ENCODE peak calls at places on chromosome 16, in five cellular contexts. U, V, M, K and Q are unnamed samples.

GRCh38 chr16:80065565-80065964 is 465.0 kb upstream of the MAF start:
- DNase-seq in U (no peak), V (no peak), M (no peak), K (no peak), Q (no peak)

GRCh38 chr16:70715113-70715711 is 29.4 kb upstream of the MTSS2 start:
- DNase-seq in U (no peak), V (no peak), M (no peak), K (peak), Q (no peak)

GRCh38 chr16:5678371-5678770 is 580.8 kb upstream of the EEF2KMT start:
- DNase-seq in U (no peak), V (no peak), M (no peak), K (peak), Q (peak)

GRCh38 chr16:75196826-75197225 is 10.1 kb downstream of the CTRB2 start:
- DNase-seq in U (no peak), V (no peak), M (no peak), K (no peak), Q (no peak)

GRCh38 chr16:24013733-24014645 is 178.2 kb downstream of the PRKCB start:
- DNase-seq in U (no peak), V (no peak), M (peak), K (no peak), Q (no peak)

GRCh38 chr16:22977294-22977697 is 163.3 kb downstream of the HS3ST2 start:
- DNase-seq in U (peak), V (peak), M (no peak), K (peak), Q (no peak)

GRCh38 chr16:70778901-70779309 is 22.1 kb downstream of the VAC14 start:
- DNase-seq in U (peak), V (peak), M (no peak), K (peak), Q (peak)

GRCh38 chr16:79605999-79606398 is 5.5 kb upstream of the MAF start:
- DNase-seq in U (no peak), V (no peak), M (no peak), K (peak), Q (no peak)

GRCh38 chr16:30700491-30700890 is 1.5 kb downstream of the SRCAP start:
- DNase-seq in U (no peak), V (no peak), M (no peak), K (peak), Q (no peak)

GRCh38 chr16:53045554-53046250 is 7.0 kb downstream of the CHD9NB start:
- DNase-seq in U (no peak), V (no peak), M (no peak), K (no peak), Q (no peak)

GRCh38 chr16:21069986-21070385 is 80.7 kb downstream of the DNAH3 start:
- DNase-seq in U (no peak), V (no peak), M (no peak), K (no peak), Q (no peak)

GRCh38 chr16:55389426-55390073 is 65.5 kb downstream of the IRX6 start:
- DNase-seq in U (no peak), V (no peak), M (no peak), K (no peak), Q (no peak)

GRCh38 chr16:25014500-25015147 is 545 bp downstream of the ARHGAP17 start:
- DNase-seq in U (no peak), V (peak), M (no peak), K (peak), Q (peak)

GRCh38 chr16:73140944-73141343 is 93.0 kb upstream of the ZFHX3 start:
- DNase-seq in U (no peak), V (no peak), M (no peak), K (no peak), Q (no peak)

GRCh38 chr16:29674188-29674587 is 4.8 kb upstream of the QPRT start:
- DNase-seq in U (no peak), V (no peak), M (no peak), K (no peak), Q (no peak)
- H3K4me2 ChIP-seq in U (no peak), V (no peak), M (no peak), K (no peak), Q (no peak)

GRCh38 chr16:27748868-27749546 is 199.1 kb downstream of the KATNIP start:
- DNase-seq in U (peak), V (peak), M (peak), K (peak), Q (no peak)
- H3K4me2 ChIP-seq in U (peak), V (no peak), M (no peak), K (no peak), Q (no peak)

GRCh38 chr16:66964049-66964448 is 3.0 kb downstream of the CES3 start:
- DNase-seq in U (no peak), V (no peak), M (no peak), K (no peak), Q (no peak)
- H3K4me2 ChIP-seq in U (no peak), V (no peak), M (no peak), K (no peak), Q (no peak)

DNA sequence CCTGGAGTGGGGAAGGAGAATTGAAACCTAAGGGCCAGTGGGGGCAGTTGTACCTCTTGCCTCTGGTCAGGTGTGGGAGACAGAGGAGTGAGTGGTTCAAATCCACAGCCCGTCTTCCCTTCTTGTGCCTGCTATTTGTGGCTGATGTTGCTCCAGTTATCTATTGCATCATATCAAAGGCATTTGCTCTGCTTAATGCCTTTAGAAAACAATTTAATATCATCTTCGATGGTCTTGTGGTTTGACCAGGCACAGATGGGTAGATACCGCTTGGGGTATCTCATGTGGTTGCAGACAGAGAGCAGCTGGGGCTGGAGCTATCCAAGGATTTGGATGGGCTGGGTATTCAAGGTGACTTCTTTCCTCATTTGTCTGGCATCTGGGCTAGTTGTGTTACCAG is 376.1 kb upstream of the RBFOX1 start:
- DNase-seq in U (no peak), V (no peak), M (no peak), K (no peak), Q (no peak)
- H3K4me2 ChIP-seq in U (no peak), V (no peak), M (no peak), K (no peak), Q (no peak)

DNA sequence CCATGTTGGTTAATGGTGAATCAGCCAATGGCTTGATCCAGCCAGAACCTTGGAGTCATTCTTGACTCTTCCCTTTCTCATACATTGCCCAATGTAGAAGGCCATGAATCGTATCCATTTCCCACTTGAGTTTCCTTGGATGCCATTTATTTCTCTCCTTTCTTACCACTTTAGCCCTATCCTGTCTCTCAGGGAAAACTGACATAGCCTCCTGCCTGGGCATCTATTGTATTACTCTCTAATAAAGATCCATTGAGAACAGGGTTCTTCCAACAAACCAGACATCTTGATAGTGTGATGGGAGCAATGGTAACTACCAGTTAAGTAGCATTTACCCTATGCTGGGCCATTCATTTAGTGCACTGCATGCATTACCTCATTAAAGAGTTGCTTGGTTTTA is 104.2 kb upstream of the CDH11 start:
- DNase-seq in U (no peak), V (no peak), M (no peak), K (no peak), Q (no peak)
- H3K4me2 ChIP-seq in U (no peak), V (no peak), M (no peak), K (no peak), Q (no peak)

GRCh38 chr16:65200857-65201256 is 79.0 kb upstream of the CDH11 start:
- DNase-seq in U (no peak), V (no peak), M (no peak), K (no peak), Q (no peak)

GRCh38 chr16:65202461-65202860 is 80.6 kb upstream of the CDH11 start:
- DNase-seq in U (no peak), V (no peak), M (no peak), K (no peak), Q (no peak)

GRCh38 chr16:65200374-65200773 is 78.5 kb upstream of the CDH11 start:
- DNase-seq in U (no peak), V (no peak), M (no peak), K (no peak), Q (no peak)

GRCh38 chr16:65196696-65197095 is 74.8 kb upstream of the CDH11 start:
- DNase-seq in U (no peak), V (no peak), M (no peak), K (no peak), Q (no peak)

DNA sequence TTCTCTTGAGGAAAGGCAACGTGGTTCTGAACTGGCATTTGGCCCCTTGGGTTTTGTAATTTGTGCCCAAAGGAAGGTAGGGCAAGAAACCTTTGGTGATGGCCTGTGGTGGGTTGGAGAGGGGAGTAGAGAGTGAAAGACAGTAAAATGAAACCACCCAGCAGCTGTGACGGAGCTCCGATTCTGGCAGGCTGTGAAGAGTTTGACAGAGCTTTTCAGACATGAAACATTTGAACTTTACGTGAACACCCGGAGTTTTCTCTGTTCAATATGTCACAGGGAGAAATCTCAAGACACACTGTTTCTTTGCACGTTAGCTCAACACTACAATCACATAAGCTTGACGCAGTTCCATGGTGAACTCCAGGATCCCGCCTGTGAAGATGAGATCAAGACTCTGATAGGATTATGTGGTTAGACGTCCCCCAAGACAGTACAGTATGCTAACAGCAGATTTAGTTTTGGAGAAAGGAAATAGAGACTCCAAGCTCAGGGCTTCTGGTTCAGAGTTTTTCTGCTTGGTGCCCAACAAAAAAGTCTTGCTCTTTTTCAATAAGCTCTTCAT is 79.7 kb upstream of the CDH11 start:
- DNase-seq in U (no peak), V (no peak), M (no peak), K (no peak), Q (no peak)
- H3K4me2 ChIP-seq in U (no peak), V (no peak), M (no peak), K (no peak), Q (no peak)

GRCh38 chr16:260326-260725 is 15.4 kb downstream of the RGS11 start:
- DNase-seq in U (no peak), V (no peak), M (no peak), K (no peak), Q (no peak)

GRCh38 chr16:262121-262745 is 13.5 kb downstream of the RGS11 start:
- DNase-seq in U (no peak), V (no peak), M (no peak), K (no peak), Q (no peak)

GRCh38 chr16:259814-260253 is 15.9 kb downstream of the RGS11 start:
- DNase-seq in U (no peak), V (no peak), M (no peak), K (no peak), Q (no peak)

GRCh38 chr16:261031-261691 is 14.6 kb downstream of the RGS11 start:
- DNase-seq in U (no peak), V (no peak), M (no peak), K (no peak), Q (no peak)

GRCh38 chr16:259226-259625 is 16.5 kb downstream of the RGS11 start:
- DNase-seq in U (no peak), V (no peak), M (no peak), K (no peak), Q (no peak)
- H3K4me2 ChIP-seq in U (no peak), V (no peak), M (no peak), K (no peak), Q (no peak)

GRCh38 chr16:84176192-84177053 is 10.4 kb downstream of the TAF1C start:
- DNase-seq in U (no peak), V (no peak), M (no peak), K (no peak), Q (no peak)
- H3K4me2 ChIP-seq in U (no peak), V (no peak), M (peak), K (no peak), Q (no peak)